ENCODE peak calls at places on chromosomes 16 and 17, in four cellular contexts. One of them, this sample, is unnamed.

GRCh38 chr17:38912221-38912813 is 13.1 kb upstream of the LASP1NB start:
- DNase-seq in HepG2: no peak
- DNase-seq in K562: peak
- DNase-seq in H1: no peak
- DNase-seq in this sample: no peak

GRCh38 chr17:83202002-83203000 is 122.9 kb downstream of the METRNL start:
- DNase-seq in HepG2: no peak
- DNase-seq in K562: no peak
- DNase-seq in H1: no peak
- DNase-seq in this sample: no peak

GRCh38 chr16:83345846-83346245 is 461.9 kb upstream of the HSBP1 start:
- DNase-seq in HepG2: no peak
- DNase-seq in K562: no peak
- DNase-seq in H1: no peak
- DNase-seq in this sample: no peak

GRCh38 chr17:73394523-73395450 is 83.0 kb upstream of the CDC42EP4 start:
- DNase-seq in HepG2: no peak
- DNase-seq in K562: no peak
- DNase-seq in H1: no peak
- DNase-seq in this sample: no peak

GRCh38 chr17:61467416-61468262 is 15.4 kb downstream of the TBX4 start:
- DNase-seq in HepG2: no peak
- DNase-seq in K562: peak
- DNase-seq in H1: no peak
- DNase-seq in this sample: peak

GRCh38 chr16:57979006-57979585 is 8.2 kb upstream of the CNGB1 start:
- DNase-seq in HepG2: no peak
- DNase-seq in K562: no peak
- DNase-seq in H1: no peak
- DNase-seq in this sample: no peak

GRCh38 chr17:74194682-74195081 is 8.8 kb upstream of the RPL38 start:
- DNase-seq in HepG2: no peak
- DNase-seq in K562: no peak
- DNase-seq in H1: no peak
- DNase-seq in this sample: no peak

GRCh38 chr17:45291170-45291805 is 25.5 kb downstream of the MAP3K14 start:
- DNase-seq in HepG2: no peak
- DNase-seq in K562: no peak
- DNase-seq in H1: no peak
- DNase-seq in this sample: no peak

GRCh38 chr16:57805176-57805575 is 2.9 kb upstream of the KIFC3 start:
- DNase-seq in HepG2: peak
- DNase-seq in K562: no peak
- DNase-seq in H1: no peak
- DNase-seq in this sample: no peak

GRCh38 chr17:73991260-73991659 is 212.2 kb upstream of the RPL38 start:
- DNase-seq in HepG2: no peak
- DNase-seq in K562: no peak
- DNase-seq in H1: no peak
- DNase-seq in this sample: no peak

GRCh38 chr17:38592487-38592886 is 13.3 kb downstream of the SRCIN1 start:
- DNase-seq in HepG2: no peak
- DNase-seq in K562: no peak
- DNase-seq in H1: no peak
- DNase-seq in this sample: no peak

GRCh38 chr16:57061084-57061905 is 31.1 kb upstream of the CPNE2 start:
- DNase-seq in HepG2: peak
- DNase-seq in K562: no peak
- DNase-seq in H1: no peak
- DNase-seq in this sample: no peak

GRCh38 chr17:16477255-16477654 is 14.7 kb downstream of the LRRC75A start:
- DNase-seq in HepG2: peak
- DNase-seq in K562: no peak
- DNase-seq in H1: no peak
- DNase-seq in this sample: peak

GRCh38 chr16:30748634-30749445 is 615 bp downstream of the PHKG2 start:
- DNase-seq in HepG2: no peak
- DNase-seq in K562: no peak
- DNase-seq in H1: no peak
- DNase-seq in this sample: no peak

GRCh38 chr16:57611184-57611583 is 17.2 kb upstream of the ADGRG1 start:
- DNase-seq in HepG2: no peak
- DNase-seq in K562: no peak
- DNase-seq in H1: no peak
- DNase-seq in this sample: no peak

GRCh38 chr16:67077871-67078270 is 31.9 kb upstream of the PHAF1 start:
- DNase-seq in HepG2: no peak
- DNase-seq in K562: no peak
- DNase-seq in H1: no peak
- DNase-seq in this sample: no peak

GRCh38 chr17:48055531-48056245 is 7.5 kb downstream of the NFE2L1 start:
- DNase-seq in HepG2: no peak
- DNase-seq in K562: no peak
- DNase-seq in H1: peak
- DNase-seq in this sample: peak

GRCh38 chr16:66695935-66696668 is 441 bp downstream of the CMTM4 start:
- DNase-seq in HepG2: no peak
- DNase-seq in K562: peak
- DNase-seq in H1: no peak
- DNase-seq in this sample: no peak

GRCh38 chr17:77329741-77330531 is 189.2 kb downstream of the SEC14L1 start:
- DNase-seq in HepG2: no peak
- DNase-seq in K562: no peak
- DNase-seq in H1: no peak
- DNase-seq in this sample: no peak

GRCh38 chr17:49365667-49366066 is 3.6 kb upstream of the ZNF652 start:
- DNase-seq in HepG2: peak
- DNase-seq in K562: no peak
- DNase-seq in H1: no peak
- DNase-seq in this sample: peak

GRCh38 chr17:19003966-19004600 is 481 bp downstream of the FAM83G start:
- DNase-seq in HepG2: peak
- DNase-seq in K562: peak
- DNase-seq in H1: no peak
- DNase-seq in this sample: no peak

GRCh38 chr17:38656959-38657823 is 17.6 kb downstream of the EPOP start:
- DNase-seq in HepG2: peak
- DNase-seq in K562: no peak
- DNase-seq in H1: no peak
- DNase-seq in this sample: no peak

GRCh38 chr16:57834936-57835335 is 32.6 kb upstream of the KIFC3 start:
- DNase-seq in HepG2: no peak
- DNase-seq in K562: no peak
- DNase-seq in H1: no peak
- DNase-seq in this sample: no peak

GRCh38 chr17:14972844-14973243 is 292.3 kb downstream of the PMP22 start:
- DNase-seq in HepG2: no peak
- DNase-seq in K562: no peak
- DNase-seq in H1: no peak
- DNase-seq in this sample: no peak

GRCh38 chr16:8634991-8635736 is 13.7 kb downstream of the METTL22 start:
- DNase-seq in HepG2: peak
- DNase-seq in K562: peak
- DNase-seq in H1: peak
- DNase-seq in this sample: no peak
- TF ChIP-seq FOSL1 in HepG2: no peak
- TF ChIP-seq FOSL1 in K562: no peak
- TF ChIP-seq FOSL1 in H1: no peak
- TF ChIP-seq FOSL1 in this sample: no peak

GRCh38 chr16:13343981-13344380 is 442.6 kb downstream of the SHISA9 start:
- DNase-seq in HepG2: no peak
- DNase-seq in K562: no peak
- DNase-seq in H1: no peak
- DNase-seq in this sample: no peak
- TF ChIP-seq FOSL1 in HepG2: no peak
- TF ChIP-seq FOSL1 in K562: no peak
- TF ChIP-seq FOSL1 in H1: no peak
- TF ChIP-seq FOSL1 in this sample: no peak

GRCh38 chr17:63686138-63686685 is 13.7 kb downstream of the LIMD2 start:
- DNase-seq in HepG2: no peak
- DNase-seq in K562: no peak
- DNase-seq in H1: no peak
- DNase-seq in this sample: no peak
- TF ChIP-seq FOSL1 in HepG2: no peak
- TF ChIP-seq FOSL1 in K562: no peak
- TF ChIP-seq FOSL1 in H1: no peak
- TF ChIP-seq FOSL1 in this sample: no peak

DNA sequence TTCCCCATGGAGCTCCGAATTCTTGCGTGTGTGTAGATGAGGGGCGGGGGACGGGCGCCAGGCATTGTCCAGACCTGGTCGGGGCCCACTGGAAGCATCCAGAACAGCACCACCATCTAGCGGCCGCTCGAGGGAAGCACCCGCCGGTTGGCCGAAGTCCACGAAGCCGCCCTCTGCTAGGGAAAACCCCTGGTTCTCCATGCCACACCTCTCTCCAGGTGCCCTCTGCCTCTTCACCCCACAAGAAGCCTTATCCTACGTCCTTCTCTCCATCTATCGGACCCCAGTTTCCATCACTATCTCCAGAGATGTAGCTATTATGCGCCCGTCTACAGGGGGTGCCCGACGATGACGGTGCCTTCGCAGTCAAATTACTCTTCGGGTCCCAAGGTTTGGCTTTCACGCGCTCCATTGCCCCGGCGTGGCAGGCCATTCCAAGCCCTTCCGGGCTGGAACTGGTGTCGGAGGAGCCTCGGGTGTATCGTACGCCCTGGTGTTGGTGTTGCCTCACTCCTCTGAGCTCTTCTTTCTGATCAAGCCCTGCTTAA is 617 bp upstream of the SENP3 start:
- DNase-seq in HepG2: peak
- DNase-seq in K562: peak
- DNase-seq in H1: no peak
- DNase-seq in this sample: peak
- TF ChIP-seq FOSL1 in HepG2: no peak
- TF ChIP-seq FOSL1 in K562: no peak
- TF ChIP-seq FOSL1 in H1: no peak
- TF ChIP-seq FOSL1 in this sample: no peak

GRCh38 chr16:54432481-54433229 is 146.1 kb upstream of the IRX3 start:
- DNase-seq in HepG2: peak
- DNase-seq in K562: no peak
- DNase-seq in H1: no peak
- DNase-seq in this sample: no peak
- TF ChIP-seq FOSL1 in HepG2: no peak
- TF ChIP-seq FOSL1 in K562: no peak
- TF ChIP-seq FOSL1 in H1: no peak
- TF ChIP-seq FOSL1 in this sample: no peak

DNA sequence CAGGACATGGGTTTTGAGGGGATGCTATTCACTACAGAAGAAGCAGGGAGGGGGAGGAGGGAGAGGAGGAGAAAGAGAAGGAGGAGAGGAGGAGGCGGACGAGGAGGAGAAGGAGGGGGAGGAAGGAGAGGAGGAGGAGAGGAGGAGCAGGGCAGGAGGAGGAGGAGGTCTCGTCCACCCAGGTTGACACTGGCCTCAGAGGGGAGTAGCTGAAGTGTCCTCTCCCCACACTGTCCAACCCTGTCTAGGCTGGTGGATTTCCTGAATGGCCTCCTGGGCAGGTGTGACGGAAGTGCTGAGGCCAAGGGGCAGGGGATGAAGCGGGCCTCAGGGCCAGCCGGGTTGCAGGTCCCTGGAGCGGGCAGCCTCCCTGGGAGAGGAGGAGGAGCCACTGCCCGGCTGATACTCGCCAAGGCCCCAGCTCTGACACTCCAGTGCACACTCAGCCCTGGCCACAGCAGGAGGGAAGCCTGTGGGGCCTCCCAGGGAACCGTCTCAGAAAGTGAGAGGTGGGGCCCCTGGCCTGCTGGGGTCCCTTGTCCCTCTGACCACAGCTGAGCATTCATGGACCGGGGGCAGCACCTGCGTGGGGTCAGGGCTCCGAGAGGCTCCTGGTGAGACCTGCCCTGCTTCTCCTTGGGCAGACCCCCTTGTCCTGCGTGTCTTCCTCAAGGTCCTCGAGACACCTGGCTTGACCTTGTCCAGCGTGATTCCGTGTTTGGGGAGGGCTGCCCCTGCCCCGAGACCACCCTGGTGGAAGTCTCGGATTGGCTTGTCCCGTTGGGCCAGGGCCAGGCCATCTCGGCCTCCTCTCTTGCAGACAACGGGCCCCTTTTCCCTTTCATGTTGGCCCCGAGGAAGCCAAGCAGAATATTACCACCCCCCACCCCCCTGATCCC is 200.6 kb upstream of the CIBAR2 start:
- DNase-seq in HepG2: no peak
- DNase-seq in K562: no peak
- DNase-seq in H1: no peak
- DNase-seq in this sample: no peak
- TF ChIP-seq FOSL1 in HepG2: no peak
- TF ChIP-seq FOSL1 in K562: no peak
- TF ChIP-seq FOSL1 in H1: no peak
- TF ChIP-seq FOSL1 in this sample: no peak

DNA sequence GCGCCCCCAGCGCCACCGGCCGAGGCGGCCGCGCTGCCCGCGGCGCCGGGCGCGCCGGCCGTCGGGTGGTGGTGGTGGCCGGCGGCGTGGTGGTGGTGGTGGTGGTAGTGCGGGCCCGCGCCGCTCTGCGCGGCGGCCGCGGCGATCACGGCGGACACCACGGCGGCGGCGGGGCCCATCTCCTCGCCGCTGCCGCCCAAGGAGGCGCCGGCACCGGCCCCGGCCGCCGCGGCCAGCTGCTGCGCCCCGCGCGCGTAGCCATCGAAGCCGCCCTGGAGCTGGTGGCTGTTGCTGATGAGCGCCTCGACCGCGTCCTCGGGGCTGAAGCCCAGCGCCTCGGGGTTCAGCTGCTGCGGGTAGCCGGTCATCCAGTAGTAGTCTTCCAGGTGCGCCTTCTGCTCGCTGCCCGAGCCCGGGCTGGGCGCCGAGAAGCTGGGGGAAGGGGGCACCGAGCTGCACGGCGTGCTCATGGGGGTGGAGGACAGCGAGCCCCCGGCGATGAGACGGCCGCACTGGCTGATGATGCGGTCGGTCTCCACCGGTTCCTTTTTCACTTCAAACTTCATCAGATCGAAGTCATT is 1.2 kb downstream of the MAF start:
- DNase-seq in HepG2: no peak
- DNase-seq in K562: no peak
- DNase-seq in H1: no peak
- DNase-seq in this sample: no peak
- TF ChIP-seq FOSL1 in HepG2: no peak
- TF ChIP-seq FOSL1 in K562: no peak
- TF ChIP-seq FOSL1 in H1: no peak
- TF ChIP-seq FOSL1 in this sample: no peak

DNA sequence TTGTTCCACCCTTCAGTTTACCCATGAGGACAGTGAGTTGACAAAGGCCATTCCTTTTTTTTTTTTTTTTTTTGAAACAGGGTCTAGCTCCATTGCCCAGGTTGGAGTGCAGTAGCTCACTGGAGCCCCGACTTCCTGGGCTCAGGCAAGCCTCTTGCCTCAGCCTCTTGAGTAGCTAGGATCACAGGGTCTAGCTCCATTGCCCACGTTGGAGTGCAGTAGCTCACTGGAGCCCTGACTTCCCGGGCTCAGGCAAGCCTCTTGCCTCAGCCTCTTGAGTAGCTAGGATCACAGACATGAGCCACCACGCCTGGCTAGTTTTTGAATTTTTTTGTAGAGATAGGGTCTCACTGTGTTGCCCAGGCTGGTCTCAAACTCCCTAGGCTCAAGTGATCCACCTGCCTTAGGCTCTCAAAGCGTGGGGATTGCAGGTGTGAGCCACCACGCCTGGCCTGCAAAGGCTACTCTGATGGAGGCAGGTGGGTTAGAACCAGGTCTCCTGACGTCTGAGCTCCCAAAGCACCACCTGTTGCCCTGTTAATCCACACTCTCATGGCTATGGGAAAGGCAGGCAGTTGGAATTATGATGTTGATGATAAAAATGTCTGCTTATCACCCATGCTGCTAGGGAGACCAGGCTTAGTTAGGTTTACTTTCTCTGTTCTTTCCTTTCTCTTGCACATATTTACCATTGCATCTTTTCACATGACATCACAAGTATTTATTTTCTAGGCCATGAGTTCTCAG is 65.2 kb downstream of the KSR1 start:
- DNase-seq in HepG2: peak
- DNase-seq in K562: no peak
- DNase-seq in H1: no peak
- DNase-seq in this sample: no peak
- TF ChIP-seq FOSL1 in HepG2: no peak
- TF ChIP-seq FOSL1 in K562: no peak
- TF ChIP-seq FOSL1 in H1: no peak
- TF ChIP-seq FOSL1 in this sample: no peak